ENCODE peak calls at places on chromosome 4, in seven cellular contexts. One of them, this sample, is unnamed.

GRCh38 chr4:54499308-54500074 is 158.3 kb upstream of the KIT start:
- DNase-seq in AG10803: peak; percentile 64
- DNase-seq in NCI-H1417: no peak
- DNase-seq in AG04450: no peak
- DNase-seq in HFFc6: peak; percentile 61
- DNase-seq in stimulated activated CD4-positive, alpha-beta T cell treated with anti-CD3 and anti-CD28 coated beads, Interleukin-1b, Interleukin-23, amount 100 ng/mL, for 4 hours: no peak
- DNase-seq in activated CD4-positive, alpha-beta T cell treated with anti-CD3 and anti-CD28 coated beads, Interleukin-2, amount 10 ng/mL, durations not matched to agents 7 days and 5 days: no peak
- DNase-seq in this sample: no peak

GRCh38 chr4:604131-604530 is 21.2 kb upstream of the PDE6B start:
- DNase-seq in AG10803: no peak
- DNase-seq in NCI-H1417: no peak
- DNase-seq in AG04450: no peak
- DNase-seq in HFFc6: no peak
- DNase-seq in stimulated activated CD4-positive, alpha-beta T cell treated with anti-CD3 and anti-CD28 coated beads, Interleukin-1b, Interleukin-23, amount 100 ng/mL, for 4 hours: peak; percentile 8
- DNase-seq in activated CD4-positive, alpha-beta T cell treated with anti-CD3 and anti-CD28 coated beads, Interleukin-2, amount 10 ng/mL, durations not matched to agents 7 days and 5 days: no peak
- DNase-seq in this sample: no peak

GRCh38 chr4:22129454-22130075 is 181.0 kb upstream of the KCNIP4 start:
- DNase-seq in AG10803: peak; percentile 11
- DNase-seq in NCI-H1417: peak; percentile 41
- DNase-seq in AG04450: no peak
- DNase-seq in HFFc6: peak; percentile 26
- DNase-seq in stimulated activated CD4-positive, alpha-beta T cell treated with anti-CD3 and anti-CD28 coated beads, Interleukin-1b, Interleukin-23, amount 100 ng/mL, for 4 hours: no peak
- DNase-seq in activated CD4-positive, alpha-beta T cell treated with anti-CD3 and anti-CD28 coated beads, Interleukin-2, amount 10 ng/mL, durations not matched to agents 7 days and 5 days: peak; percentile 12
- DNase-seq in this sample: no peak

GRCh38 chr4:141046255-141046654 is 87.0 kb downstream of the RNF150 start:
- DNase-seq in AG10803: peak; percentile 97
- DNase-seq in NCI-H1417: no peak
- DNase-seq in AG04450: peak; percentile 97
- DNase-seq in HFFc6: peak; percentile 98
- DNase-seq in stimulated activated CD4-positive, alpha-beta T cell treated with anti-CD3 and anti-CD28 coated beads, Interleukin-1b, Interleukin-23, amount 100 ng/mL, for 4 hours: no peak
- DNase-seq in activated CD4-positive, alpha-beta T cell treated with anti-CD3 and anti-CD28 coated beads, Interleukin-2, amount 10 ng/mL, durations not matched to agents 7 days and 5 days: no peak
- DNase-seq in this sample: no peak

GRCh38 chr4:126247409-126247808 is 932.7 kb downstream of the FAT4 start:
- DNase-seq in AG10803: no peak
- DNase-seq in NCI-H1417: no peak
- DNase-seq in AG04450: no peak
- DNase-seq in HFFc6: no peak
- DNase-seq in stimulated activated CD4-positive, alpha-beta T cell treated with anti-CD3 and anti-CD28 coated beads, Interleukin-1b, Interleukin-23, amount 100 ng/mL, for 4 hours: no peak
- DNase-seq in activated CD4-positive, alpha-beta T cell treated with anti-CD3 and anti-CD28 coated beads, Interleukin-2, amount 10 ng/mL, durations not matched to agents 7 days and 5 days: no peak
- DNase-seq in this sample: no peak

GRCh38 chr4:183783933-183784622 is 121.0 kb upstream of the STOX2 start:
- DNase-seq in AG10803: peak; percentile 65
- DNase-seq in NCI-H1417: no peak
- DNase-seq in AG04450: no peak
- DNase-seq in HFFc6: no peak
- DNase-seq in stimulated activated CD4-positive, alpha-beta T cell treated with anti-CD3 and anti-CD28 coated beads, Interleukin-1b, Interleukin-23, amount 100 ng/mL, for 4 hours: no peak
- DNase-seq in activated CD4-positive, alpha-beta T cell treated with anti-CD3 and anti-CD28 coated beads, Interleukin-2, amount 10 ng/mL, durations not matched to agents 7 days and 5 days: no peak
- DNase-seq in this sample: no peak

GRCh38 chr4:25843340-25844097 is 19.3 kb downstream of the SEL1L3 start:
- DNase-seq in AG10803: no peak
- DNase-seq in NCI-H1417: no peak
- DNase-seq in AG04450: no peak
- DNase-seq in HFFc6: no peak
- DNase-seq in stimulated activated CD4-positive, alpha-beta T cell treated with anti-CD3 and anti-CD28 coated beads, Interleukin-1b, Interleukin-23, amount 100 ng/mL, for 4 hours: no peak
- DNase-seq in activated CD4-positive, alpha-beta T cell treated with anti-CD3 and anti-CD28 coated beads, Interleukin-2, amount 10 ng/mL, durations not matched to agents 7 days and 5 days: peak; percentile 15
- DNase-seq in this sample: peak; percentile 79

GRCh38 chr4:108352664-108353308 is 184.1 kb upstream of the LEF1 start:
- DNase-seq in AG10803: no peak
- DNase-seq in NCI-H1417: no peak
- DNase-seq in AG04450: no peak
- DNase-seq in HFFc6: no peak
- DNase-seq in stimulated activated CD4-positive, alpha-beta T cell treated with anti-CD3 and anti-CD28 coated beads, Interleukin-1b, Interleukin-23, amount 100 ng/mL, for 4 hours: no peak
- DNase-seq in activated CD4-positive, alpha-beta T cell treated with anti-CD3 and anti-CD28 coated beads, Interleukin-2, amount 10 ng/mL, durations not matched to agents 7 days and 5 days: no peak
- DNase-seq in this sample: no peak

GRCh38 chr4:113540859-113541258 is 220.7 kb downstream of the CAMK2D start:
- DNase-seq in AG10803: peak; percentile 28
- DNase-seq in NCI-H1417: no peak
- DNase-seq in AG04450: no peak
- DNase-seq in HFFc6: no peak
- DNase-seq in stimulated activated CD4-positive, alpha-beta T cell treated with anti-CD3 and anti-CD28 coated beads, Interleukin-1b, Interleukin-23, amount 100 ng/mL, for 4 hours: peak; percentile 9
- DNase-seq in activated CD4-positive, alpha-beta T cell treated with anti-CD3 and anti-CD28 coated beads, Interleukin-2, amount 10 ng/mL, durations not matched to agents 7 days and 5 days: no peak
- DNase-seq in this sample: no peak

GRCh38 chr4:76681996-76682395 is 215.9 kb downstream of the SOWAHB start:
- DNase-seq in AG10803: peak; percentile 28
- DNase-seq in NCI-H1417: no peak
- DNase-seq in AG04450: no peak
- DNase-seq in HFFc6: no peak
- DNase-seq in stimulated activated CD4-positive, alpha-beta T cell treated with anti-CD3 and anti-CD28 coated beads, Interleukin-1b, Interleukin-23, amount 100 ng/mL, for 4 hours: no peak
- DNase-seq in activated CD4-positive, alpha-beta T cell treated with anti-CD3 and anti-CD28 coated beads, Interleukin-2, amount 10 ng/mL, durations not matched to agents 7 days and 5 days: no peak
- DNase-seq in this sample: no peak

GRCh38 chr4:41455215-41455614 is 82.7 kb upstream of the LIMCH1 start:
- DNase-seq in AG10803: no peak
- DNase-seq in NCI-H1417: peak; percentile 57
- DNase-seq in AG04450: no peak
- DNase-seq in HFFc6: no peak
- DNase-seq in stimulated activated CD4-positive, alpha-beta T cell treated with anti-CD3 and anti-CD28 coated beads, Interleukin-1b, Interleukin-23, amount 100 ng/mL, for 4 hours: no peak
- DNase-seq in activated CD4-positive, alpha-beta T cell treated with anti-CD3 and anti-CD28 coated beads, Interleukin-2, amount 10 ng/mL, durations not matched to agents 7 days and 5 days: no peak
- DNase-seq in this sample: no peak

GRCh38 chr4:16860506-16860905 is 37.9 kb downstream of the LDB2 start:
- DNase-seq in AG10803: peak; percentile 93
- DNase-seq in NCI-H1417: no peak
- DNase-seq in AG04450: peak; percentile 89
- DNase-seq in HFFc6: peak; percentile 96
- DNase-seq in stimulated activated CD4-positive, alpha-beta T cell treated with anti-CD3 and anti-CD28 coated beads, Interleukin-1b, Interleukin-23, amount 100 ng/mL, for 4 hours: no peak
- DNase-seq in activated CD4-positive, alpha-beta T cell treated with anti-CD3 and anti-CD28 coated beads, Interleukin-2, amount 10 ng/mL, durations not matched to agents 7 days and 5 days: no peak
- DNase-seq in this sample: no peak

GRCh38 chr4:53479731-53480525 is 102.5 kb downstream of the FIP1L1 start:
- DNase-seq in AG10803: peak; percentile 88
- DNase-seq in NCI-H1417: no peak
- DNase-seq in AG04450: no peak
- DNase-seq in HFFc6: peak; percentile 72
- DNase-seq in stimulated activated CD4-positive, alpha-beta T cell treated with anti-CD3 and anti-CD28 coated beads, Interleukin-1b, Interleukin-23, amount 100 ng/mL, for 4 hours: no peak
- DNase-seq in activated CD4-positive, alpha-beta T cell treated with anti-CD3 and anti-CD28 coated beads, Interleukin-2, amount 10 ng/mL, durations not matched to agents 7 days and 5 days: no peak
- DNase-seq in this sample: no peak

GRCh38 chr4:122765702-122766352 is 33.3 kb downstream of the BBS12 start:
- DNase-seq in AG10803: peak; percentile 92
- DNase-seq in NCI-H1417: no peak
- DNase-seq in AG04450: no peak
- DNase-seq in HFFc6: peak; percentile 93
- DNase-seq in stimulated activated CD4-positive, alpha-beta T cell treated with anti-CD3 and anti-CD28 coated beads, Interleukin-1b, Interleukin-23, amount 100 ng/mL, for 4 hours: no peak
- DNase-seq in activated CD4-positive, alpha-beta T cell treated with anti-CD3 and anti-CD28 coated beads, Interleukin-2, amount 10 ng/mL, durations not matched to agents 7 days and 5 days: no peak
- DNase-seq in this sample: no peak

GRCh38 chr4:6767341-6767724 is 15.2 kb upstream of the KIAA0232 start:
- DNase-seq in AG10803: no peak
- DNase-seq in NCI-H1417: no peak
- DNase-seq in AG04450: no peak
- DNase-seq in HFFc6: no peak
- DNase-seq in stimulated activated CD4-positive, alpha-beta T cell treated with anti-CD3 and anti-CD28 coated beads, Interleukin-1b, Interleukin-23, amount 100 ng/mL, for 4 hours: no peak
- DNase-seq in activated CD4-positive, alpha-beta T cell treated with anti-CD3 and anti-CD28 coated beads, Interleukin-2, amount 10 ng/mL, durations not matched to agents 7 days and 5 days: no peak
- DNase-seq in this sample: no peak

GRCh38 chr4:56627985-56628384 is 53.1 kb downstream of the HOPX start:
- DNase-seq in AG10803: no peak
- DNase-seq in NCI-H1417: no peak
- DNase-seq in AG04450: no peak
- DNase-seq in HFFc6: no peak
- DNase-seq in stimulated activated CD4-positive, alpha-beta T cell treated with anti-CD3 and anti-CD28 coated beads, Interleukin-1b, Interleukin-23, amount 100 ng/mL, for 4 hours: no peak
- DNase-seq in activated CD4-positive, alpha-beta T cell treated with anti-CD3 and anti-CD28 coated beads, Interleukin-2, amount 10 ng/mL, durations not matched to agents 7 days and 5 days: no peak
- DNase-seq in this sample: no peak

GRCh38 chr4:152038238-152038637 is 277.4 kb upstream of the GATB start:
- DNase-seq in AG10803: no peak
- DNase-seq in NCI-H1417: no peak
- DNase-seq in AG04450: peak; percentile 64
- DNase-seq in HFFc6: peak; percentile 74
- DNase-seq in stimulated activated CD4-positive, alpha-beta T cell treated with anti-CD3 and anti-CD28 coated beads, Interleukin-1b, Interleukin-23, amount 100 ng/mL, for 4 hours: no peak
- DNase-seq in activated CD4-positive, alpha-beta T cell treated with anti-CD3 and anti-CD28 coated beads, Interleukin-2, amount 10 ng/mL, durations not matched to agents 7 days and 5 days: no peak
- DNase-seq in this sample: no peak

GRCh38 chr4:712093-712492 is 6.5 kb downstream of the PCGF3 start:
- DNase-seq in AG10803: no peak
- DNase-seq in NCI-H1417: no peak
- DNase-seq in AG04450: no peak
- DNase-seq in HFFc6: no peak
- DNase-seq in stimulated activated CD4-positive, alpha-beta T cell treated with anti-CD3 and anti-CD28 coated beads, Interleukin-1b, Interleukin-23, amount 100 ng/mL, for 4 hours: no peak
- DNase-seq in activated CD4-positive, alpha-beta T cell treated with anti-CD3 and anti-CD28 coated beads, Interleukin-2, amount 10 ng/mL, durations not matched to agents 7 days and 5 days: no peak
- DNase-seq in this sample: no peak

GRCh38 chr4:99221980-99222379 is 2.9 kb upstream of the ADH6 start:
- DNase-seq in AG10803: peak; percentile 73
- DNase-seq in NCI-H1417: no peak
- DNase-seq in AG04450: no peak
- DNase-seq in HFFc6: no peak
- DNase-seq in stimulated activated CD4-positive, alpha-beta T cell treated with anti-CD3 and anti-CD28 coated beads, Interleukin-1b, Interleukin-23, amount 100 ng/mL, for 4 hours: no peak
- DNase-seq in activated CD4-positive, alpha-beta T cell treated with anti-CD3 and anti-CD28 coated beads, Interleukin-2, amount 10 ng/mL, durations not matched to agents 7 days and 5 days: no peak
- DNase-seq in this sample: no peak

GRCh38 chr4:40492747-40493146 is 136.9 kb downstream of the RBM47 start:
- DNase-seq in AG10803: no peak
- DNase-seq in NCI-H1417: peak; percentile 7
- DNase-seq in AG04450: no peak
- DNase-seq in HFFc6: no peak
- DNase-seq in stimulated activated CD4-positive, alpha-beta T cell treated with anti-CD3 and anti-CD28 coated beads, Interleukin-1b, Interleukin-23, amount 100 ng/mL, for 4 hours: no peak
- DNase-seq in activated CD4-positive, alpha-beta T cell treated with anti-CD3 and anti-CD28 coated beads, Interleukin-2, amount 10 ng/mL, durations not matched to agents 7 days and 5 days: no peak
- DNase-seq in this sample: no peak

GRCh38 chr4:87560802-87561201 is 31.6 kb upstream of the SPARCL1 start:
- DNase-seq in AG10803: no peak
- DNase-seq in NCI-H1417: no peak
- DNase-seq in AG04450: no peak
- DNase-seq in HFFc6: no peak
- DNase-seq in stimulated activated CD4-positive, alpha-beta T cell treated with anti-CD3 and anti-CD28 coated beads, Interleukin-1b, Interleukin-23, amount 100 ng/mL, for 4 hours: no peak
- DNase-seq in activated CD4-positive, alpha-beta T cell treated with anti-CD3 and anti-CD28 coated beads, Interleukin-2, amount 10 ng/mL, durations not matched to agents 7 days and 5 days: no peak
- DNase-seq in this sample: no peak

GRCh38 chr4:89338206-89338605 is 30.6 kb upstream of the GPRIN3 start:
- DNase-seq in AG10803: no peak
- DNase-seq in NCI-H1417: no peak
- DNase-seq in AG04450: no peak
- DNase-seq in HFFc6: no peak
- DNase-seq in stimulated activated CD4-positive, alpha-beta T cell treated with anti-CD3 and anti-CD28 coated beads, Interleukin-1b, Interleukin-23, amount 100 ng/mL, for 4 hours: no peak
- DNase-seq in activated CD4-positive, alpha-beta T cell treated with anti-CD3 and anti-CD28 coated beads, Interleukin-2, amount 10 ng/mL, durations not matched to agents 7 days and 5 days: no peak
- DNase-seq in this sample: no peak

GRCh38 chr4:76954489-76954888 is 4.9 kb downstream of the SEPTIN11 start:
- DNase-seq in AG10803: no peak
- DNase-seq in NCI-H1417: no peak
- DNase-seq in AG04450: no peak
- DNase-seq in HFFc6: no peak
- DNase-seq in stimulated activated CD4-positive, alpha-beta T cell treated with anti-CD3 and anti-CD28 coated beads, Interleukin-1b, Interleukin-23, amount 100 ng/mL, for 4 hours: no peak
- DNase-seq in activated CD4-positive, alpha-beta T cell treated with anti-CD3 and anti-CD28 coated beads, Interleukin-2, amount 10 ng/mL, durations not matched to agents 7 days and 5 days: no peak
- DNase-seq in this sample: no peak

GRCh38 chr4:128451270-128451905 is 163.8 kb upstream of the PGRMC2 start:
- DNase-seq in AG10803: no peak
- DNase-seq in NCI-H1417: no peak
- DNase-seq in AG04450: no peak
- DNase-seq in HFFc6: no peak
- DNase-seq in stimulated activated CD4-positive, alpha-beta T cell treated with anti-CD3 and anti-CD28 coated beads, Interleukin-1b, Interleukin-23, amount 100 ng/mL, for 4 hours: no peak
- DNase-seq in activated CD4-positive, alpha-beta T cell treated with anti-CD3 and anti-CD28 coated beads, Interleukin-2, amount 10 ng/mL, durations not matched to agents 7 days and 5 days: no peak
- DNase-seq in this sample: no peak

GRCh38 chr4:2941138-2942036 is 21.8 kb downstream of the NOP14 start:
- DNase-seq in AG10803: no peak
- DNase-seq in NCI-H1417: no peak
- DNase-seq in AG04450: no peak
- DNase-seq in HFFc6: no peak
- DNase-seq in stimulated activated CD4-positive, alpha-beta T cell treated with anti-CD3 and anti-CD28 coated beads, Interleukin-1b, Interleukin-23, amount 100 ng/mL, for 4 hours: no peak
- DNase-seq in activated CD4-positive, alpha-beta T cell treated with anti-CD3 and anti-CD28 coated beads, Interleukin-2, amount 10 ng/mL, durations not matched to agents 7 days and 5 days: peak; percentile 4
- DNase-seq in this sample: no peak

GRCh38 chr4:6887591-6888371 is 21.8 kb upstream of the TBC1D14 start:
- DNase-seq in AG10803: no peak
- DNase-seq in NCI-H1417: no peak
- DNase-seq in AG04450: no peak
- DNase-seq in HFFc6: no peak
- DNase-seq in stimulated activated CD4-positive, alpha-beta T cell treated with anti-CD3 and anti-CD28 coated beads, Interleukin-1b, Interleukin-23, amount 100 ng/mL, for 4 hours: no peak
- DNase-seq in activated CD4-positive, alpha-beta T cell treated with anti-CD3 and anti-CD28 coated beads, Interleukin-2, amount 10 ng/mL, durations not matched to agents 7 days and 5 days: no peak
- DNase-seq in this sample: no peak

GRCh38 chr4:1232661-1233621 is 16.0 kb downstream of the CTBP1 start:
- DNase-seq in AG10803: no peak
- DNase-seq in NCI-H1417: no peak
- DNase-seq in AG04450: no peak
- DNase-seq in HFFc6: no peak
- DNase-seq in stimulated activated CD4-positive, alpha-beta T cell treated with anti-CD3 and anti-CD28 coated beads, Interleukin-1b, Interleukin-23, amount 100 ng/mL, for 4 hours: no peak
- DNase-seq in activated CD4-positive, alpha-beta T cell treated with anti-CD3 and anti-CD28 coated beads, Interleukin-2, amount 10 ng/mL, durations not matched to agents 7 days and 5 days: no peak
- DNase-seq in this sample: no peak

GRCh38 chr4:165874799-165875371 is 1.8 kb downstream of the TLL1 start:
- DNase-seq in AG10803: no peak
- DNase-seq in NCI-H1417: peak; percentile 78
- DNase-seq in AG04450: no peak
- DNase-seq in HFFc6: no peak
- DNase-seq in stimulated activated CD4-positive, alpha-beta T cell treated with anti-CD3 and anti-CD28 coated beads, Interleukin-1b, Interleukin-23, amount 100 ng/mL, for 4 hours: no peak
- DNase-seq in activated CD4-positive, alpha-beta T cell treated with anti-CD3 and anti-CD28 coated beads, Interleukin-2, amount 10 ng/mL, durations not matched to agents 7 days and 5 days: no peak
- DNase-seq in this sample: no peak

GRCh38 chr4:157713342-157713741 is 459.5 kb downstream of the GASK1B start:
- DNase-seq in AG10803: no peak
- DNase-seq in NCI-H1417: no peak
- DNase-seq in AG04450: no peak
- DNase-seq in HFFc6: no peak
- DNase-seq in stimulated activated CD4-positive, alpha-beta T cell treated with anti-CD3 and anti-CD28 coated beads, Interleukin-1b, Interleukin-23, amount 100 ng/mL, for 4 hours: no peak
- DNase-seq in activated CD4-positive, alpha-beta T cell treated with anti-CD3 and anti-CD28 coated beads, Interleukin-2, amount 10 ng/mL, durations not matched to agents 7 days and 5 days: no peak
- DNase-seq in this sample: no peak

GRCh38 chr4:3486556-3487270 is 23.6 kb downstream of the DOK7 start:
- DNase-seq in AG10803: no peak
- DNase-seq in NCI-H1417: peak; percentile 68
- DNase-seq in AG04450: no peak
- DNase-seq in HFFc6: no peak
- DNase-seq in stimulated activated CD4-positive, alpha-beta T cell treated with anti-CD3 and anti-CD28 coated beads, Interleukin-1b, Interleukin-23, amount 100 ng/mL, for 4 hours: no peak
- DNase-seq in activated CD4-positive, alpha-beta T cell treated with anti-CD3 and anti-CD28 coated beads, Interleukin-2, amount 10 ng/mL, durations not matched to agents 7 days and 5 days: no peak
- DNase-seq in this sample: no peak

GRCh38 chr4:104591505-104591904 is 96.8 kb upstream of the CXXC4 start:
- DNase-seq in AG10803: no peak
- DNase-seq in NCI-H1417: peak; percentile 95
- DNase-seq in AG04450: no peak
- DNase-seq in HFFc6: no peak
- DNase-seq in stimulated activated CD4-positive, alpha-beta T cell treated with anti-CD3 and anti-CD28 coated beads, Interleukin-1b, Interleukin-23, amount 100 ng/mL, for 4 hours: no peak
- DNase-seq in activated CD4-positive, alpha-beta T cell treated with anti-CD3 and anti-CD28 coated beads, Interleukin-2, amount 10 ng/mL, durations not matched to agents 7 days and 5 days: no peak
- DNase-seq in this sample: no peak

GRCh38 chr4:105509291-105509690 is 35.4 kb upstream of the PPA2 start:
- DNase-seq in AG10803: no peak
- DNase-seq in NCI-H1417: no peak
- DNase-seq in AG04450: no peak
- DNase-seq in HFFc6: no peak
- DNase-seq in stimulated activated CD4-positive, alpha-beta T cell treated with anti-CD3 and anti-CD28 coated beads, Interleukin-1b, Interleukin-23, amount 100 ng/mL, for 4 hours: no peak
- DNase-seq in activated CD4-positive, alpha-beta T cell treated with anti-CD3 and anti-CD28 coated beads, Interleukin-2, amount 10 ng/mL, durations not matched to agents 7 days and 5 days: no peak
- DNase-seq in this sample: no peak

GRCh38 chr4:165635261-165635838 is 237.7 kb upstream of the TLL1 start:
- DNase-seq in AG10803: no peak
- DNase-seq in NCI-H1417: no peak
- DNase-seq in AG04450: no peak
- DNase-seq in HFFc6: no peak
- DNase-seq in stimulated activated CD4-positive, alpha-beta T cell treated with anti-CD3 and anti-CD28 coated beads, Interleukin-1b, Interleukin-23, amount 100 ng/mL, for 4 hours: no peak
- DNase-seq in activated CD4-positive, alpha-beta T cell treated with anti-CD3 and anti-CD28 coated beads, Interleukin-2, amount 10 ng/mL, durations not matched to agents 7 days and 5 days: no peak
- DNase-seq in this sample: no peak

GRCh38 chr4:152992027-152992426 is 55.9 kb downstream of the FHDC1 start:
- DNase-seq in AG10803: no peak
- DNase-seq in NCI-H1417: no peak
- DNase-seq in AG04450: no peak
- DNase-seq in HFFc6: no peak
- DNase-seq in stimulated activated CD4-positive, alpha-beta T cell treated with anti-CD3 and anti-CD28 coated beads, Interleukin-1b, Interleukin-23, amount 100 ng/mL, for 4 hours: no peak
- DNase-seq in activated CD4-positive, alpha-beta T cell treated with anti-CD3 and anti-CD28 coated beads, Interleukin-2, amount 10 ng/mL, durations not matched to agents 7 days and 5 days: no peak
- DNase-seq in this sample: peak; percentile 51

GRCh38 chr4:87543835-87544461 is 14.8 kb upstream of the SPARCL1 start:
- DNase-seq in AG10803: peak; percentile 58
- DNase-seq in NCI-H1417: peak; percentile 5
- DNase-seq in AG04450: no peak
- DNase-seq in HFFc6: peak; percentile 54
- DNase-seq in stimulated activated CD4-positive, alpha-beta T cell treated with anti-CD3 and anti-CD28 coated beads, Interleukin-1b, Interleukin-23, amount 100 ng/mL, for 4 hours: no peak
- DNase-seq in activated CD4-positive, alpha-beta T cell treated with anti-CD3 and anti-CD28 coated beads, Interleukin-2, amount 10 ng/mL, durations not matched to agents 7 days and 5 days: no peak
- DNase-seq in this sample: no peak

GRCh38 chr4:83440148-83440814 is 15.3 kb downstream of the HELQ start:
- DNase-seq in AG10803: no peak
- DNase-seq in NCI-H1417: no peak
- DNase-seq in AG04450: no peak
- DNase-seq in HFFc6: no peak
- DNase-seq in stimulated activated CD4-positive, alpha-beta T cell treated with anti-CD3 and anti-CD28 coated beads, Interleukin-1b, Interleukin-23, amount 100 ng/mL, for 4 hours: no peak
- DNase-seq in activated CD4-positive, alpha-beta T cell treated with anti-CD3 and anti-CD28 coated beads, Interleukin-2, amount 10 ng/mL, durations not matched to agents 7 days and 5 days: no peak
- DNase-seq in this sample: no peak

GRCh38 chr4:5746829-5747745 is 36.1 kb downstream of the EVC start:
- DNase-seq in AG10803: peak; percentile 48
- DNase-seq in NCI-H1417: no peak
- DNase-seq in AG04450: no peak
- DNase-seq in HFFc6: peak; percentile 48
- DNase-seq in stimulated activated CD4-positive, alpha-beta T cell treated with anti-CD3 and anti-CD28 coated beads, Interleukin-1b, Interleukin-23, amount 100 ng/mL, for 4 hours: no peak
- DNase-seq in activated CD4-positive, alpha-beta T cell treated with anti-CD3 and anti-CD28 coated beads, Interleukin-2, amount 10 ng/mL, durations not matched to agents 7 days and 5 days: no peak
- DNase-seq in this sample: no peak